ENCODE peak calls at places on chromosomes 12 and 14, in eight cellular contexts. G is mucosa of gallbladder, L is LHCN-M2, E is kidney glomerular epithelial cell, V is SW480, H is ELR, Q is mammary epithelial cell, C is fibroblast of mammary gland. W is an unnamed sample.

GRCh38 chr14:50816419-50817047 is 14.4 kb downstream of the NIN start:
- DNase-seq in G (no peak), L (peak; percentile 77), E (no peak), V (no peak), H (peak; percentile 68), Q (no peak), C (peak; percentile 68), W (peak; percentile 74)

GRCh38 chr14:80638620-80639215 is 302.8 kb downstream of the CEP128 start:
- DNase-seq in G (no peak), L (no peak), E (no peak), V (no peak), H (peak; percentile 96), Q (peak; percentile 57), C (peak; percentile 44), W (peak; percentile 49)

GRCh38 chr12:25979059-25979458 is 20.6 kb downstream of the RASSF8 start:
- DNase-seq in G (no peak), L (no peak), E (no peak), V (no peak), H (no peak), Q (no peak), C (no peak), W (peak; percentile 46)

GRCh38 chr12:49288412-49288853 is 6.5 kb upstream of the PRPH start:
- DNase-seq in G (peak; percentile 62), L (peak; percentile 57), E (no peak), V (peak; percentile 50), H (peak; percentile 70), Q (peak; percentile 45), C (peak; percentile 54), W (peak; percentile 50)

GRCh38 chr14:104250175-104250574 is 111.8 kb downstream of the KIF26A start:
- DNase-seq in G (no peak), L (no peak), E (no peak), V (no peak), H (no peak), Q (no peak), C (no peak), W (no peak)

GRCh38 chr12:10331642-10332239 is 24.1 kb downstream of the KLRD1 start:
- DNase-seq in G (no peak), L (peak; percentile 56), E (peak; percentile 72), V (peak; percentile 85), H (peak; percentile 72), Q (peak; percentile 36), C (peak; percentile 67), W (peak; percentile 57)

GRCh38 chr12:65891219-65891618 is 66.9 kb downstream of the HMGA2 start:
- DNase-seq in G (no peak), L (peak; percentile 84), E (peak; percentile 20), V (no peak), H (peak; percentile 73), Q (no peak), C (peak; percentile 76), W (peak; percentile 60)

GRCh38 chr12:130879212-130879686 is 7.4 kb downstream of the RAN start:
- DNase-seq in G (no peak), L (no peak), E (no peak), V (no peak), H (peak; percentile 8), Q (no peak), C (no peak), W (no peak)

GRCh38 chr12:101209319-101210302 is at the start of gene SLC5A8:
- DNase-seq in G (no peak), L (no peak), E (no peak), V (no peak), H (peak; percentile 11), Q (peak; percentile 2), C (no peak), W (no peak)

GRCh38 chr12:44206045-44206444 is 370.2 kb downstream of the TMEM117 start:
- DNase-seq in G (no peak), L (no peak), E (no peak), V (no peak), H (no peak), Q (no peak), C (no peak), W (no peak)

GRCh38 chr12:111842556-111843396 is 748 bp downstream of the MAPKAPK5 start:
- DNase-seq in G (peak; percentile 10), L (peak; percentile 11), E (no peak), V (peak; percentile 14), H (peak; percentile 49), Q (peak; percentile 29), C (peak; percentile 28), W (peak; percentile 11)

GRCh38 chr12:82698959-82699358 is 12.3 kb downstream of the TMTC2 start:
- DNase-seq in G (no peak), L (no peak), E (no peak), V (peak; percentile 15), H (no peak), Q (no peak), C (no peak), W (peak; percentile 51)

GRCh38 chr12:113678222-113678621 is 206.6 kb upstream of the LHX5 start:
- DNase-seq in G (no peak), L (no peak), E (no peak), V (no peak), H (peak; percentile 62), Q (peak; percentile 18), C (no peak), W (peak; percentile 57)

GRCh38 chr14:100238419-100239199 is at the start of gene YY1:
- DNase-seq in G (peak; percentile 99), L (peak; percentile 97), E (peak; percentile 95), V (peak; percentile 98), H (peak; percentile 99), Q (peak; percentile 98), C (peak; percentile 95), W (peak; percentile 95)

GRCh38 chr14:93081875-93082570 is 33.7 kb downstream of the ITPK1 start:
- DNase-seq in G (no peak), L (no peak), E (no peak), V (no peak), H (no peak), Q (no peak), C (no peak), W (no peak)

GRCh38 chr12:119444462-119445044 is 110.0 kb downstream of the CCDC60 start:
- DNase-seq in G (peak; percentile 24), L (peak; percentile 61), E (peak; percentile 9), V (peak; percentile 55), H (peak; percentile 39), Q (peak; percentile 3), C (peak; percentile 43), W (peak; percentile 40)

GRCh38 chr14:70317091-70317968 is 42.2 kb downstream of the COX16 start:
- DNase-seq in G (no peak), L (no peak), E (no peak), V (no peak), H (no peak), Q (no peak), C (no peak), W (no peak)

GRCh38 chr14:103727313-103728000 is 11.8 kb downstream of the ZFYVE21 start:
- DNase-seq in G (peak; percentile 61), L (no peak), E (no peak), V (no peak), H (no peak), Q (no peak), C (no peak), W (no peak)

GRCh38 chr14:22536853-22537338 is 52.1 kb downstream of the DAD1 start:
- DNase-seq in G (peak; percentile 65), L (peak; percentile 95), E (peak; percentile 96), V (peak; percentile 55), H (peak; percentile 99), Q (peak; percentile 96), C (peak; percentile 98), W (peak; percentile 96)

W was measured in RPMI7951.